ENCODE peak calls at places on chromosomes 3 and 15, in eight cellular contexts. Y is cardiac muscle cell; B is AG04450; G is stimulated activated CD4-positive, alpha-beta T cell treated with anti-CD3 and anti-CD28 coated beads, Interleukin-15, amount 100 ng/mL, for 1 hour; U is DMS79; W is C1 segment of cervical spinal cord; R is neural crest cell; O is KBM-7. C is an unnamed sample.

GRCh38 chr15:60932051-60932915 is 296.8 kb downstream of the RORA start:
- DNase-seq in Y (no peak), B (no peak), G (peak), U (no peak), W (no peak), R (no peak), O (no peak), C (no peak)

GRCh38 chr15:59707619-59708018 is 18.5 kb upstream of the BNIP2 start:
- DNase-seq in Y (no peak), B (no peak), G (no peak), U (no peak), W (no peak), R (no peak), O (no peak), C (no peak)

GRCh38 chr15:83203543-83203942 is 4.1 kb downstream of the HDGFL3 start:
- DNase-seq in Y (no peak), B (no peak), G (no peak), U (no peak), W (no peak), R (no peak), O (no peak), C (no peak)

GRCh38 chr3:183393625-183394024 is 34.8 kb downstream of the MCF2L2 start:
- DNase-seq in Y (no peak), B (no peak), G (no peak), U (no peak), W (no peak), R (no peak), O (no peak), C (no peak)

GRCh38 chr3:156037356-156037755 is 83.0 kb upstream of the KCNAB1 start:
- DNase-seq in Y (no peak), B (no peak), G (no peak), U (peak), W (no peak), R (no peak), O (no peak), C (peak)

GRCh38 chr3:56192001-56192400 is 276.3 kb downstream of the ERC2 start:
- DNase-seq in Y (no peak), B (no peak), G (no peak), U (no peak), W (no peak), R (no peak), O (no peak), C (no peak)

GRCh38 chr3:179268400-179269051 is 17.6 kb upstream of the KCNMB3 start:
- DNase-seq in Y (peak), B (no peak), G (no peak), U (no peak), W (no peak), R (no peak), O (peak), C (no peak)

GRCh38 chr3:45280227-45280626 is 54.1 kb upstream of the TMEM158 start:
- DNase-seq in Y (no peak), B (no peak), G (no peak), U (no peak), W (no peak), R (no peak), O (no peak), C (peak)

GRCh38 chr15:81410318-81410753 is 36.3 kb upstream of the TMC3 start:
- DNase-seq in Y (peak), B (peak), G (no peak), U (peak), W (no peak), R (peak), O (peak), C (peak)

GRCh38 chr3:127451321-127451720 is 139.2 kb downstream of the TPRA1 start:
- DNase-seq in Y (no peak), B (no peak), G (no peak), U (no peak), W (no peak), R (no peak), O (no peak), C (no peak)

GRCh38 chr15:78225783-78226541 is 8.4 kb downstream of the ACSBG1 start:
- DNase-seq in Y (no peak), B (no peak), G (no peak), U (no peak), W (no peak), R (no peak), O (no peak), C (no peak)

GRCh38 chr3:124429129-124429815 is 301.0 kb upstream of the UMPS start:
- DNase-seq in Y (no peak), B (no peak), G (no peak), U (peak), W (no peak), R (no peak), O (peak), C (peak)

GRCh38 chr15:44296625-44297524 is 8.4 kb downstream of the GOLM2 start:
- DNase-seq in Y (peak), B (no peak), G (no peak), U (no peak), W (no peak), R (no peak), O (peak), C (no peak)

GRCh38 chr3:122091602-122092006 is 36.4 kb downstream of the CD86 start:
- DNase-seq in Y (no peak), B (no peak), G (no peak), U (no peak), W (no peak), R (no peak), O (peak), C (no peak)

GRCh38 chr15:95948371-95948770 is 382.1 kb upstream of the NR2F2 start:
- DNase-seq in Y (peak), B (no peak), G (no peak), U (no peak), W (no peak), R (no peak), O (no peak), C (no peak)

C was measured in foreskin melanocyte.